ENCODE peak calls at places on chromosomes 16 and 17, in seven cellular contexts. L is AG09309, M is heart left ventricle, K is cardiac fibroblast, H is GM23338, F is WTC11, J is neural crest cell. Y is an unnamed sample.

GRCh38 chr17:4944163-4944553 is 4.1 kb downstream of the RNF167 start:
- DNase-seq in L (no peak), M (no peak), K (no peak), H (peak), F (no peak), J (no peak), Y (no peak)

GRCh38 chr17:69558796-69559195 is 144.3 kb downstream of the MAP2K6 start:
- DNase-seq in L (no peak), M (no peak), K (no peak), H (no peak), F (no peak), J (no peak), Y (no peak)

GRCh38 chr16:57637424-57637823 is 9.0 kb downstream of the ADGRG1 start:
- DNase-seq in L (no peak), M (peak), K (no peak), H (no peak), F (no peak), J (peak), Y (no peak)

GRCh38 chr17:17839792-17840707 is 3.3 kb upstream of the SREBF1 start:
- DNase-seq in L (no peak), M (peak), K (peak), H (peak), F (peak), J (peak), Y (peak)

GRCh38 chr17:58913971-58914769 is 158.5 kb downstream of the PPM1E start:
- DNase-seq in L (peak), M (no peak), K (peak), H (no peak), F (no peak), J (no peak), Y (peak)

GRCh38 chr16:46918905-46919792 is 35.0 kb downstream of the GPT2 start:
- DNase-seq in L (no peak), M (no peak), K (no peak), H (no peak), F (no peak), J (peak), Y (no peak)

GRCh38 chr16:57536306-57537193 is at the start of gene CCDC102A:
- DNase-seq in L (no peak), M (peak), K (no peak), H (peak), F (peak), J (peak), Y (peak)

GRCh38 chr16:80739523-80739922 is 64.9 kb downstream of the CDYL2 start:
- DNase-seq in L (no peak), M (no peak), K (no peak), H (no peak), F (no peak), J (no peak), Y (no peak)

GRCh38 chr16:24936151-24936550 is 79.0 kb downstream of the ARHGAP17 start:
- DNase-seq in L (no peak), M (no peak), K (peak), H (no peak), F (no peak), J (no peak), Y (no peak)

GRCh38 chr17:27975146-27976011 is 67.1 kb upstream of the NLK start:
- DNase-seq in L (no peak), M (no peak), K (peak), H (no peak), F (no peak), J (no peak), Y (no peak)

GRCh38 chr17:16975744-16976625 is 4.1 kb upstream of the TNFRSF13B start:
- DNase-seq in L (no peak), M (no peak), K (no peak), H (no peak), F (no peak), J (no peak), Y (no peak)

GRCh38 chr17:41176744-41177387 is 1.2 kb downstream of the KRTAP4-2 start:
- DNase-seq in L (no peak), M (no peak), K (no peak), H (no peak), F (no peak), J (no peak), Y (no peak)

GRCh38 chr16:31700200-31700529 is 172.5 kb downstream of the AHSP start:
- DNase-seq in L (no peak), M (no peak), K (no peak), H (no peak), F (no peak), J (no peak), Y (no peak)

GRCh38 chr17:15112881-15113617 is 152.1 kb downstream of the PMP22 start:
- DNase-seq in L (no peak), M (no peak), K (no peak), H (no peak), F (no peak), J (no peak), Y (no peak)

DNA sequence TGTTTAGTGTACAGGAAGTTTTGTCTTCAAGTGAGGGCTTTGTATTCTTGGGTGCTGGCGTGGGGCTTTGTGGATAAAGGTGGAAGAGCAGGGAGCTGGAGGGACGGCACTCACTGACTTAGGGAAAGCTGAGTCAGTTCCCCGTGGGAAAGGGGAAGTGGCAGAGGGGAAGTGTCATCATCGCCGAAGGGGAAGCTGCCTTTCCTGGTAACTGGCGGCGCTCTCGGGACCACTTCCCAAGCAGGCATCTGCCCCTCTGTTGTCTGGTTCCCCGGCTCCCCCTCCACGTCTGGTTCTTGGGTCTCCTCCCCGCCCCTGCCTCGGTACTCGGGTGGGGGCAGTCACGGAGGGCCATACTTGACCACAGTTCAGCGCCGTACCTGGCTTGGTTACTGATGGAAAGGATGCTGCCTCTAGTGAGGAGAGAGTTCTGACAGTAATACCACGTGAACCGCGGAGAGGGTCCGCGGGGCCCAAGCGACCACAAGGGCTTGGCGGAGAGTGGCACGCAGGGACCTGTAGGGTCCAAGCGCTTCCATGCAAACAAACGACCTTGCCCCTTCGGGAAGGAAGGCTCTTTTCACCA is 9.0 kb downstream of the KDM6B start:
- DNase-seq in L (no peak), M (peak), K (peak), H (peak), F (peak), J (no peak), Y (no peak)
- TF ChIP-seq CTCF in L (no peak), M (no peak), K (no peak), H (no peak), F (no peak), J (no peak), Y (no peak)

GRCh38 chr16:67562918-67563707 is 787 bp downstream of the CTCF start:
- DNase-seq in L (no peak), M (peak), K (peak), H (peak), F (peak), J (peak), Y (no peak)
- TF ChIP-seq CTCF in L (no peak), M (peak), K (no peak), H (peak), F (no peak), J (no peak), Y (no peak)

DNA sequence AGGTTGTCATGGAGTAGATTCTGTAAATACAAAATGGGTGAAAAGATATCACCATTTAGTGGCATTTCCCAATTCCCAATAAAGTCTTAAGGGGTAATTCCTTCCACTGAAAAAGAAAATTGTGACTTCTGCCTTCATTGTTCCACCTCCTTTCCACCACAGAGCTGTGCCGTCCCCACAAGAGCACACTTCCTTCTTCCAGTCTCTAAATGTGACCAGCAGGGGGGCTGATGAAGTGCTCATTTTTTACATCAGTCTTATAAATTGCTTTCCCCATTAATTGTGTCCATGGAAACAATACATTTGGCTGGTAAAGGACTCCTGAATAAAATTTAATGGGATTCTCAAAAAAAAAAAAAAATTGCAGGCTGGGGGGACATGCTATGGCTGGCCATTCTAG is 260.8 kb upstream of the PSMD7 start:
- DNase-seq in L (no peak), M (no peak), K (peak), H (peak), F (peak), J (no peak), Y (no peak)
- TF ChIP-seq CTCF in L (peak), M (no peak), K (peak), H (peak), F (no peak), J (peak), Y (peak)

DNA sequence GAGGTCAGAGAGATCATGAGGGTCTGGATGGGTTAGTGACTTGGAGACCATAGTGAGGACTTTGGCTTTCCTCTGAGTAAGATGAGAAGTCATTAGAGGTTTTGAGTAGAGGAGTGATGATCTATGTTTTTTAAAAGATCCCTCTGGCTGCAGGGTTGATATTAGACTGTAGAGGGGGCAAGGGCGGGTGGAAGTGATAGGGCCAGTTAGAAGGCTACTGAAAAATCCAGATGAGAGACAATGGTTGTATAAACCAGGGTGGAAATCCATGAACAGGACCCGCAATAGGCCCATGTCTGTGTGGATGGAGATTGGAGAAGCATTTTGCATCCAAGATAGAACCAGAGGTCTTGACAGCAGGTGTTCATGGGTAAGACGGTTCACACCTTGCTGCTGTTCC is 9.8 kb downstream of the ITGAL start:
- DNase-seq in L (no peak), M (no peak), K (no peak), H (peak), F (no peak), J (no peak), Y (no peak)
- TF ChIP-seq CTCF in L (peak), M (no peak), K (peak), H (peak), F (no peak), J (peak), Y (peak)

DNA sequence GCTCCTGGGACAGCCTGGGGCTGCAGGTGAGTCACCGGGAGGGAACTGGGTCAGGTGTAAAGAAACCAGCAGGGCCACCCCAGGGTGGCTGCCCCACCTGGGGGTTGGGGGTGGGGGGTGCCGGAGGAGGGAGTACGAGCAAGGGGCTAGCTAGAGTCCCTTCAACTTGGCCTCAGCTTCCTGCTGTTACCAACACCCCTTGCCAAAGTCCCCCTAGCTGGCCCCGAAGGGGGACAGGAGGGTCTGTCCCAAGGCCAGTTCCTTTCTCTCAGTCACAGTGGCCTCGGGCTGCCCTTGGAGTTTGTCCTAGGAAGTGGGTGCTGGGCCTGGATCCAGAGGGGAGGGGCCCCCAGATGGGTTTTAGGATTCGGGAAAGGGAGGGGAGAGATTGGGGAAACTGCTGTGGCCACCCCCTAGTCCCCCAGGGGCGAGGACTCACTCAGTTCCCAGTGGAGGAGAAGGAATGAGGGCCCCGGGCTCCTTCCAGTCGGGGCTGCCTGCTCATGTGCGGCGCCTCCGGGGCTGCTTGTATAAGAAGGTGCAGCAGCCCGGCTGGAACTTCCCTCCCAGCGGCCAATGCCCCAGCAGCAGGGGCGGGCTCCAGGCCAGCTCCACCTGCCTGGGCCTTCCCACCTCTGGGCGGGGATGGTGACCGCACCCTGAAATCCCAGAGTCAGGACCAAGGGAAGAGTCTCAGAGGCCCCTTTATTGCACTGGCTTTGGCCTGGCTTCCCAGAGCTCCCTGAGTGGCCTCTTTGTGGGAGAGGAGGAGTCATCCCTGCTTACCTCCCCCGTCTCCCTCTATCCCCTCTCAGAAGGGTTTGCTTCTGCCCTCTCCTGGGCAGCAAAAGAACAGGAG is 7.3 kb downstream of the ARHGAP27 start:
- DNase-seq in L (peak), M (peak), K (peak), H (peak), F (peak), J (peak), Y (no peak)
- TF ChIP-seq CTCF in L (peak), M (peak), K (peak), H (peak), F (peak), J (peak), Y (peak)

GRCh38 chr16:29862884-29863668 is at the start of gene CDIPT:
- DNase-seq in L (peak), M (peak), K (peak), H (peak), F (peak), J (peak), Y (peak)

GRCh38 chr16:29863669-29863984 is 601 bp upstream of the CDIPT start:
- DNase-seq in L (no peak), M (no peak), K (no peak), H (no peak), F (no peak), J (no peak), Y (no peak)

GRCh38 chr16:29860218-29860617 is 2.8 kb downstream of the CDIPT start:
- DNase-seq in L (no peak), M (no peak), K (no peak), H (no peak), F (no peak), J (no peak), Y (no peak)

GRCh38 chr16:29864205-29864604 is 1.2 kb upstream of the CDIPT start:
- DNase-seq in L (no peak), M (no peak), K (no peak), H (no peak), F (no peak), J (no peak), Y (no peak)

DNA sequence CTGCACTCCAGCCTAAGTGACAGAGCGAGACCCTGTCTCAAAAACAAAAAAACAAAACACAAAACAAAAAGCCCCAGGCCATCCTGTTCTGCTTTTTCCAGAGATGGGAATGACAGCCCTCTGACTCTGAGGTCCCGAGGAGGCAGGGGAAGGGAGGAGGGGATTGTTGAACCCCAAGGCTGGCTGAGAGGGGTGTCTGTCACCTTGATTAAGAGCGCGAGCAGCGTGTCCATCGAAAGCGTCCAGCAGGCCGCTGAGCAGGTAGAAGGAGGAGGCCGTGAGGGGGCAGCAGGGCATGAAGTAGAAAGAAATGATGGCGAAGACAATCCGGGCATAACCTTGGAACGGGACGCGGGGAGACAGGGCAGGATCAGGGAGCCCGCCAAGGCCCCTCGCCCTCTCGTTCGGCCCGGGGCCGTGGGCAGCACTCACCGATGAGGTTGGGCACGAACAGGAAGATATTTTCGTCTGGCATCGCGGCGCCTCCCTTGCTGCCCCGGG is 593 bp downstream of the CDIPT start:
- DNase-seq in L (no peak), M (peak), K (peak), H (peak), F (no peak), J (no peak), Y (no peak)
- TF ChIP-seq CTCF in L (peak), M (no peak), K (peak), H (peak), F (no peak), J (no peak), Y (peak)

DNA sequence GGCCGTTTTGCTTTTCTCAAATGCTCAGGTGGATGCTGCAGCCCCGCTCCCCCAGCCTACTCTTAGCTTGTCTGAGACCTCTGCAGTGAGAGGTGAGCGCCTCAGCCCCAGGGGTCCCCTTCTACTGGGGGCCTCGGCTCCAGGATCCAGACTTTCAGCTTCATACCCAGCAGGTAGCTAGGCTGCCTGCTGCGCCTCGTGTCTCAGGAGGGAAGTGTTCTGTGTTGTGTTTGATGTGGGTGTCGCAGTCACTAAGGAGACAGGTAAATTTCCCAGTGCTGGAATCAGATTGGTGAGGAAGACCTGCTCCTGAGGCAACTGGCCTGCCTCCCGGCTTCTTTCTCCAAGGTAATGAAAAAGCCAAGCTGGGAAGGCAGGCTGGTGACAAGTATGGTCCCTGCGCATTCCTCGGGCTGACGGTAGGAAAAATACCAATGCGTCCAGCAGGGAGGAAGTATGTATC is 604.0 kb upstream of the SALL1 start:
- DNase-seq in L (no peak), M (no peak), K (no peak), H (peak), F (peak), J (no peak), Y (no peak)
- TF ChIP-seq CTCF in L (no peak), M (no peak), K (no peak), H (no peak), F (no peak), J (no peak), Y (no peak)

GRCh38 chr17:45410144-45411091 is 22.3 kb downstream of the ARHGAP27 start:
- DNase-seq in L (no peak), M (peak), K (no peak), H (no peak), F (no peak), J (no peak), Y (no peak)

GRCh38 chr17:45406107-45406506 is 26.6 kb downstream of the ARHGAP27 start:
- DNase-seq in L (no peak), M (no peak), K (no peak), H (no peak), F (no peak), J (no peak), Y (no peak)

GRCh38 chr17:45409659-45410076 is 23.0 kb downstream of the ARHGAP27 start:
- DNase-seq in L (no peak), M (no peak), K (no peak), H (no peak), F (no peak), J (no peak), Y (no peak)

GRCh38 chr17:45411348-45412105 is 21.1 kb downstream of the ARHGAP27 start:
- DNase-seq in L (no peak), M (no peak), K (no peak), H (no peak), F (no peak), J (no peak), Y (no peak)

DNA sequence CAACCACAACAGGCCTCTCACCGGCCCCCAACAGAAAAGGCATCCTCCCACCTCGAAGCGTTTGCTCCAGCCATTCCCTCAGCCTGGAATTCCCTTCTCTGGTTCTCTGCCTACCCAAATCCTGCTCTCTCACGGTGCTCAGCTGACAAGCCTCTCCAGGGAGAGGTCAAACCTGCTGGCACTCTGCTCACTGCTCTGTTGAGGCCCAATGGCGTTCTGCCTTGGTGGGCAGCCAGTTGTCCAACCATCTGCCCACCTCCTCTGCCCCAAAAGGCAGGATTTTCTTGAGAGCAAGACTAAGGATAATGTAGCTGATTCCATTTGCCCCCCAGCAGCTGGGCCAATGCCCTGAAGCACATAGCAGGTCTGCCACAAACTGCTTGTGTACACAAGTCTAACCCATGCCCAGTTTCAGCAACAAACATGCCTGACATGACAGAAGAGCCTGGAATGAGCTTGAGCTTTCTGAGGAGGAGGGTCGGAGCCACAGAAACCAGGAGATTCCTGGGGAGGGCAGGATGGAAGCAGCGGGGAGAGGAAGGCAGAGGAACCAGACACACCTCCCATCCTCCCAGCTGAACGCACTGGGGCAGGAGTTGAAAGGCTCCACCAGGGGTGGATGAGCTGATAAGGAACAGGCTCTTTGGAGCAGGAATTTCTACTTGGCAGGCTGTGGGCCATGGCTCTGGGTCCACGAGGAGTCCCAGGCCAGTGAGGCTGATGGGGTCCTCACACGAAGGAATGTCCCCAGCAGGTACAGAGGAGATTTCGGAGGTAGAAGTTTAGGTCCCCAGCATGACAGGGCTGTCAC is 23.9 kb downstream of the ARHGAP27 start:
- DNase-seq in L (no peak), M (no peak), K (no peak), H (no peak), F (no peak), J (no peak), Y (no peak)
- TF ChIP-seq CTCF in L (no peak), M (no peak), K (no peak), H (no peak), F (no peak), J (no peak), Y (no peak)

GRCh38 chr17:44222112-44222869 is 2.8 kb upstream of the UBTF start:
- DNase-seq in L (no peak), M (peak), K (peak), H (peak), F (peak), J (peak), Y (no peak)
- TF ChIP-seq CTCF in L (no peak), M (peak), K (no peak), H (peak), F (no peak), J (no peak), Y (peak)

Y was measured in AG09319.